ENCODE peak calls at places on chromosome 9, in eight cellular contexts. One of them, this sample, is unnamed.

GRCh38 chr9:120855827-120856636 is 13.3 kb upstream of the PSMD5 start:
- DNase-seq in MCF 10A: no peak
- DNase-seq in GM12878: no peak
- DNase-seq in SIG-M5: no peak
- DNase-seq in uterus: no peak
- DNase-seq in posterior vena cava: no peak
- DNase-seq in NCI-H2107: no peak
- DNase-seq in NT2/D1: no peak
- DNase-seq in this sample: no peak

GRCh38 chr9:93110400-93110855 is 14.4 kb downstream of the CARD19 start:
- DNase-seq in MCF 10A: no peak
- DNase-seq in GM12878: no peak
- DNase-seq in SIG-M5: no peak
- DNase-seq in uterus: peak
- DNase-seq in posterior vena cava: peak
- DNase-seq in NCI-H2107: no peak
- DNase-seq in NT2/D1: no peak
- DNase-seq in this sample: no peak

GRCh38 chr9:35905912-35906679 is at the start of gene HRCT1:
- DNase-seq in MCF 10A: peak
- DNase-seq in GM12878: no peak
- DNase-seq in SIG-M5: no peak
- DNase-seq in uterus: peak
- DNase-seq in posterior vena cava: peak
- DNase-seq in NCI-H2107: peak
- DNase-seq in NT2/D1: no peak
- DNase-seq in this sample: peak

GRCh38 chr9:126885089-126885753 is 24.8 kb downstream of the ZBTB34 start:
- DNase-seq in MCF 10A: no peak
- DNase-seq in GM12878: no peak
- DNase-seq in SIG-M5: no peak
- DNase-seq in uterus: no peak
- DNase-seq in posterior vena cava: no peak
- DNase-seq in NCI-H2107: no peak
- DNase-seq in NT2/D1: no peak
- DNase-seq in this sample: peak

GRCh38 chr9:128420060-128420650 is 502 bp upstream of the CERCAM start:
- DNase-seq in MCF 10A: peak
- DNase-seq in GM12878: no peak
- DNase-seq in SIG-M5: no peak
- DNase-seq in uterus: peak
- DNase-seq in posterior vena cava: peak
- DNase-seq in NCI-H2107: no peak
- DNase-seq in NT2/D1: no peak
- DNase-seq in this sample: peak

GRCh38 chr9:123081824-123082223 is 48.4 kb downstream of the GPR21 start:
- DNase-seq in MCF 10A: peak
- DNase-seq in GM12878: peak
- DNase-seq in SIG-M5: no peak
- DNase-seq in uterus: no peak
- DNase-seq in posterior vena cava: no peak
- DNase-seq in NCI-H2107: no peak
- DNase-seq in NT2/D1: peak
- DNase-seq in this sample: no peak

GRCh38 chr9:4214506-4214905 is 85.4 kb downstream of the GLIS3 start:
- DNase-seq in MCF 10A: no peak
- DNase-seq in GM12878: no peak
- DNase-seq in SIG-M5: no peak
- DNase-seq in uterus: no peak
- DNase-seq in posterior vena cava: no peak
- DNase-seq in NCI-H2107: no peak
- DNase-seq in NT2/D1: no peak
- DNase-seq in this sample: no peak

GRCh38 chr9:100028201-100028784 is 70.5 kb downstream of the ERP44 start:
- DNase-seq in MCF 10A: peak
- DNase-seq in GM12878: peak
- DNase-seq in SIG-M5: no peak
- DNase-seq in uterus: peak
- DNase-seq in posterior vena cava: peak
- DNase-seq in NCI-H2107: peak
- DNase-seq in NT2/D1: peak
- DNase-seq in this sample: peak

GRCh38 chr9:125430161-125430485 is 168.5 kb downstream of the GAPVD1 start:
- DNase-seq in MCF 10A: no peak
- DNase-seq in GM12878: no peak
- DNase-seq in SIG-M5: no peak
- DNase-seq in uterus: no peak
- DNase-seq in posterior vena cava: peak
- DNase-seq in NCI-H2107: no peak
- DNase-seq in NT2/D1: no peak
- DNase-seq in this sample: no peak

GRCh38 chr9:124218438-124219289 is 39.1 kb upstream of the NEK6 start:
- DNase-seq in MCF 10A: peak
- DNase-seq in GM12878: peak
- DNase-seq in SIG-M5: peak
- DNase-seq in uterus: no peak
- DNase-seq in posterior vena cava: peak
- DNase-seq in NCI-H2107: no peak
- DNase-seq in NT2/D1: no peak
- DNase-seq in this sample: no peak

GRCh38 chr9:6106576-6107339 is 91.3 kb upstream of the RANBP6 start:
- DNase-seq in MCF 10A: peak
- DNase-seq in GM12878: peak
- DNase-seq in SIG-M5: no peak
- DNase-seq in uterus: no peak
- DNase-seq in posterior vena cava: no peak
- DNase-seq in NCI-H2107: peak
- DNase-seq in NT2/D1: peak
- DNase-seq in this sample: peak

GRCh38 chr9:22097712-22098111 is 88.6 kb upstream of the CDKN2B start:
- DNase-seq in MCF 10A: no peak
- DNase-seq in GM12878: no peak
- DNase-seq in SIG-M5: no peak
- DNase-seq in uterus: no peak
- DNase-seq in posterior vena cava: no peak
- DNase-seq in NCI-H2107: no peak
- DNase-seq in NT2/D1: no peak
- DNase-seq in this sample: no peak

GRCh38 chr9:36862206-36863145 is 171.6 kb downstream of the PAX5 start:
- DNase-seq in MCF 10A: peak
- DNase-seq in GM12878: no peak
- DNase-seq in SIG-M5: no peak
- DNase-seq in uterus: no peak
- DNase-seq in posterior vena cava: peak
- DNase-seq in NCI-H2107: no peak
- DNase-seq in NT2/D1: peak
- DNase-seq in this sample: peak

GRCh38 chr9:14107495-14107894 is 206.4 kb downstream of the NFIB start:
- DNase-seq in MCF 10A: no peak
- DNase-seq in GM12878: no peak
- DNase-seq in SIG-M5: no peak
- DNase-seq in uterus: no peak
- DNase-seq in posterior vena cava: no peak
- DNase-seq in NCI-H2107: no peak
- DNase-seq in NT2/D1: no peak
- DNase-seq in this sample: no peak

GRCh38 chr9:121059998-121060636 is 10.0 kb upstream of the C5 start:
- DNase-seq in MCF 10A: peak
- DNase-seq in GM12878: no peak
- DNase-seq in SIG-M5: no peak
- DNase-seq in uterus: no peak
- DNase-seq in posterior vena cava: no peak
- DNase-seq in NCI-H2107: peak
- DNase-seq in NT2/D1: peak
- DNase-seq in this sample: no peak

GRCh38 chr9:130995399-130995941 is 13.5 kb upstream of the LAMC3 start:
- DNase-seq in MCF 10A: peak
- DNase-seq in GM12878: no peak
- DNase-seq in SIG-M5: no peak
- DNase-seq in uterus: no peak
- DNase-seq in posterior vena cava: no peak
- DNase-seq in NCI-H2107: no peak
- DNase-seq in NT2/D1: no peak
- DNase-seq in this sample: no peak

GRCh38 chr9:112831281-112831851 is 59.3 kb downstream of the SLC46A2 start:
- DNase-seq in MCF 10A: no peak
- DNase-seq in GM12878: no peak
- DNase-seq in SIG-M5: no peak
- DNase-seq in uterus: no peak
- DNase-seq in posterior vena cava: peak
- DNase-seq in NCI-H2107: no peak
- DNase-seq in NT2/D1: no peak
- DNase-seq in this sample: no peak

GRCh38 chr9:107299437-107299836 is 16.4 kb downstream of the RAD23B start:
- DNase-seq in MCF 10A: no peak
- DNase-seq in GM12878: no peak
- DNase-seq in SIG-M5: no peak
- DNase-seq in uterus: no peak
- DNase-seq in posterior vena cava: no peak
- DNase-seq in NCI-H2107: no peak
- DNase-seq in NT2/D1: no peak
- DNase-seq in this sample: no peak

GRCh38 chr9:132201780-132202703 is 40.2 kb downstream of the NTNG2 start:
- DNase-seq in MCF 10A: no peak
- DNase-seq in GM12878: no peak
- DNase-seq in SIG-M5: no peak
- DNase-seq in uterus: no peak
- DNase-seq in posterior vena cava: no peak
- DNase-seq in NCI-H2107: peak
- DNase-seq in NT2/D1: no peak
- DNase-seq in this sample: no peak

GRCh38 chr9:111099199-111100005 is 61.1 kb upstream of the LPAR1 start:
- DNase-seq in MCF 10A: no peak
- DNase-seq in GM12878: no peak
- DNase-seq in SIG-M5: no peak
- DNase-seq in uterus: no peak
- DNase-seq in posterior vena cava: no peak
- DNase-seq in NCI-H2107: no peak
- DNase-seq in NT2/D1: peak
- DNase-seq in this sample: no peak

GRCh38 chr9:35105126-35105525 is 2.2 kb upstream of the STOML2 start:
- DNase-seq in MCF 10A: no peak
- DNase-seq in GM12878: no peak
- DNase-seq in SIG-M5: no peak
- DNase-seq in uterus: no peak
- DNase-seq in posterior vena cava: peak
- DNase-seq in NCI-H2107: no peak
- DNase-seq in NT2/D1: no peak
- DNase-seq in this sample: no peak

GRCh38 chr9:131310833-131311554 is 21.5 kb downstream of the PLPP7 start:
- DNase-seq in MCF 10A: no peak
- DNase-seq in GM12878: no peak
- DNase-seq in SIG-M5: no peak
- DNase-seq in uterus: no peak
- DNase-seq in posterior vena cava: no peak
- DNase-seq in NCI-H2107: no peak
- DNase-seq in NT2/D1: no peak
- DNase-seq in this sample: no peak

GRCh38 chr9:130194406-130194932 is 22.3 kb downstream of the NCS1 start:
- DNase-seq in MCF 10A: peak
- DNase-seq in GM12878: no peak
- DNase-seq in SIG-M5: no peak
- DNase-seq in uterus: no peak
- DNase-seq in posterior vena cava: no peak
- DNase-seq in NCI-H2107: no peak
- DNase-seq in NT2/D1: no peak
- DNase-seq in this sample: no peak

GRCh38 chr9:83047839-83048775 is 14.8 kb downstream of the RASEF start:
- DNase-seq in MCF 10A: peak
- DNase-seq in GM12878: no peak
- DNase-seq in SIG-M5: no peak
- DNase-seq in uterus: peak
- DNase-seq in posterior vena cava: no peak
- DNase-seq in NCI-H2107: no peak
- DNase-seq in NT2/D1: no peak
- DNase-seq in this sample: no peak

GRCh38 chr9:124511426-124511840 is 4.2 kb upstream of the NR5A1 start:
- DNase-seq in MCF 10A: no peak
- DNase-seq in GM12878: no peak
- DNase-seq in SIG-M5: no peak
- DNase-seq in uterus: no peak
- DNase-seq in posterior vena cava: peak
- DNase-seq in NCI-H2107: no peak
- DNase-seq in NT2/D1: peak
- DNase-seq in this sample: peak

GRCh38 chr9:109535365-109535764 is 37.3 kb upstream of the PTPN3 start:
- DNase-seq in MCF 10A: no peak
- DNase-seq in GM12878: no peak
- DNase-seq in SIG-M5: no peak
- DNase-seq in uterus: no peak
- DNase-seq in posterior vena cava: no peak
- DNase-seq in NCI-H2107: no peak
- DNase-seq in NT2/D1: no peak
- DNase-seq in this sample: no peak

GRCh38 chr9:37575921-37576721 is at the start of gene FBXO10:
- DNase-seq in MCF 10A: peak
- DNase-seq in GM12878: no peak
- DNase-seq in SIG-M5: no peak
- DNase-seq in uterus: peak
- DNase-seq in posterior vena cava: peak
- DNase-seq in NCI-H2107: no peak
- DNase-seq in NT2/D1: peak
- DNase-seq in this sample: peak